ENCODE peak calls at places on chromosomes 4 and X, in nine cellular contexts. W, K, S, E, B, V, Z, Y and U are unnamed samples.

GRCh38 chr4:155597933-155598451 is 68.7 kb upstream of the GUCY1A1 start:
- DNase-seq in W (no peak), K (no peak), S (no peak), E (no peak), B (no peak), V (no peak), Z (no peak), Y (no peak), U (no peak)

GRCh38 chrX:40166582-40166981 is 68.8 kb upstream of the BCOR start:
- DNase-seq in W (no peak), K (no peak), S (no peak), E (no peak), B (no peak), V (no peak), Z (no peak), Y (no peak), U (no peak)

GRCh38 chrX:40176256-40176978 is 78.7 kb upstream of the BCOR start:
- DNase-seq in W (peak), K (peak), S (peak), E (peak), B (no peak), V (peak), Z (peak), Y (no peak), U (no peak)

GRCh38 chr4:110165382-110166285 is 32.8 kb downstream of the ELOVL6 start:
- DNase-seq in W (no peak), K (no peak), S (no peak), E (no peak), B (peak), V (peak), Z (peak), Y (peak), U (peak)

GRCh38 chrX:136258951-136259350 is 7.8 kb upstream of the MAP7D3 start:
- DNase-seq in W (no peak), K (no peak), S (no peak), E (no peak), B (no peak), V (no peak), Z (no peak), Y (no peak), U (no peak)

GRCh38 chr4:169677150-169677732 is 56.9 kb downstream of the CLCN3 start:
- DNase-seq in W (no peak), K (no peak), S (no peak), E (no peak), B (no peak), V (no peak), Z (no peak), Y (no peak), U (no peak)

GRCh38 chrX:147853701-147854100 is 58.0 kb upstream of the FMR1 start:
- DNase-seq in W (no peak), K (no peak), S (no peak), E (peak), B (no peak), V (no peak), Z (no peak), Y (no peak), U (no peak)

GRCh38 chr4:155759372-155760252 is 791 bp downstream of the GUCY1B1 start:
- DNase-seq in W (no peak), K (no peak), S (peak), E (peak), B (no peak), V (no peak), Z (peak), Y (no peak), U (no peak)

GRCh38 chr4:5710962-5711478 is at the start of gene EVC:
- DNase-seq in W (no peak), K (no peak), S (peak), E (peak), B (peak), V (no peak), Z (no peak), Y (no peak), U (no peak)

GRCh38 chrX:33923262-33923661 is 208.9 kb downstream of the FAM47A start:
- DNase-seq in W (no peak), K (no peak), S (no peak), E (no peak), B (no peak), V (no peak), Z (no peak), Y (no peak), U (no peak)

GRCh38 chrX:105263171-105263570 is 42.7 kb upstream of the TEX13A start:
- DNase-seq in W (no peak), K (no peak), S (no peak), E (no peak), B (no peak), V (no peak), Z (no peak), Y (no peak), U (no peak)

GRCh38 chrX:150546711-150547153 is 21.7 kb upstream of the MTM1 start:
- DNase-seq in W (no peak), K (no peak), S (no peak), E (no peak), B (no peak), V (peak), Z (no peak), Y (no peak), U (no peak)

GRCh38 chr4:20684852-20685763 is 15.2 kb upstream of the PACRGL start:
- DNase-seq in W (no peak), K (no peak), S (no peak), E (no peak), B (no peak), V (peak), Z (peak), Y (no peak), U (no peak)

GRCh38 chrX:78886550-78886949 is 58.6 kb upstream of the P2RY10 start:
- DNase-seq in W (no peak), K (peak), S (no peak), E (no peak), B (peak), V (peak), Z (peak), Y (no peak), U (no peak)

GRCh38 chrX:154321624-154322023 is 26.0 kb downstream of the TKTL1 start:
- DNase-seq in W (no peak), K (no peak), S (no peak), E (no peak), B (no peak), V (no peak), Z (no peak), Y (no peak), U (no peak)

GRCh38 chrX:110734894-110735541 is 60.6 kb downstream of the CHRDL1 start:
- DNase-seq in W (no peak), K (no peak), S (no peak), E (no peak), B (peak), V (no peak), Z (no peak), Y (no peak), U (no peak)

GRCh38 chr4:149972407-149972806 is 105.8 kb upstream of the DCLK2 start:
- DNase-seq in W (no peak), K (no peak), S (no peak), E (no peak), B (no peak), V (no peak), Z (no peak), Y (no peak), U (no peak)

GRCh38 chr4:132333723-132334045 is 815.4 kb upstream of the PCDH10 start:
- DNase-seq in W (no peak), K (no peak), S (no peak), E (no peak), B (no peak), V (no peak), Z (no peak), Y (no peak), U (no peak)

GRCh38 chrX:69010339-69010738 is 154.9 kb downstream of the PJA1 start:
- DNase-seq in W (no peak), K (no peak), S (no peak), E (no peak), B (no peak), V (no peak), Z (no peak), Y (no peak), U (no peak)

GRCh38 chr4:73451404-73451803 is 15.4 kb downstream of the AFP start:
- DNase-seq in W (no peak), K (no peak), S (no peak), E (no peak), B (no peak), V (no peak), Z (no peak), Y (no peak), U (no peak)

GRCh38 chr4:151675366-151676060 is 85.3 kb downstream of the GATB start:
- DNase-seq in W (no peak), K (no peak), S (no peak), E (no peak), B (no peak), V (no peak), Z (no peak), Y (no peak), U (no peak)

GRCh38 chrX:106912864-106913263 is 7.3 kb upstream of the CLDN2 start:
- DNase-seq in W (no peak), K (no peak), S (no peak), E (no peak), B (no peak), V (no peak), Z (no peak), Y (no peak), U (no peak)

GRCh38 chrX:9902651-9903050 is 64.5 kb upstream of the CLDN34 start:
- DNase-seq in W (no peak), K (no peak), S (no peak), E (no peak), B (peak), V (no peak), Z (no peak), Y (no peak), U (no peak)

GRCh38 chrX:1412551-1413161 is 20.7 kb upstream of the SLC25A6 start:
- DNase-seq in W (no peak), K (no peak), S (peak), E (no peak), B (no peak), V (no peak), Z (no peak), Y (no peak), U (no peak)

GRCh38 chr4:164731827-164732474 is 22.0 kb upstream of the SMIM31 start:
- DNase-seq in W (peak), K (peak), S (no peak), E (peak), B (peak), V (peak), Z (peak), Y (no peak), U (peak)

GRCh38 chr4:99722006-99722405 is 64.4 kb upstream of the C4orf54 start:
- DNase-seq in W (no peak), K (no peak), S (no peak), E (no peak), B (no peak), V (no peak), Z (no peak), Y (no peak), U (no peak)

GRCh38 chrX:155819966-155820491 is 61.1 kb upstream of the VAMP7 start:
- DNase-seq in W (peak), K (peak), S (peak), E (peak), B (peak), V (peak), Z (peak), Y (peak), U (no peak)

GRCh38 chr4:44927361-44928061 is 201.2 kb upstream of the GNPDA2 start:
- DNase-seq in W (peak), K (peak), S (no peak), E (no peak), B (peak), V (peak), Z (peak), Y (no peak), U (no peak)

GRCh38 chr4:158006973-158007372 is 165.9 kb downstream of the GASK1B start:
- DNase-seq in W (no peak), K (no peak), S (no peak), E (no peak), B (no peak), V (no peak), Z (no peak), Y (no peak), U (no peak)

GRCh38 chr4:64582492-64582891 is 173.2 kb upstream of the TECRL start:
- DNase-seq in W (no peak), K (no peak), S (no peak), E (no peak), B (no peak), V (no peak), Z (no peak), Y (no peak), U (no peak)

GRCh38 chrX:69287025-69287540 is 121.8 kb upstream of the PJA1 start:
- DNase-seq in W (no peak), K (no peak), S (no peak), E (no peak), B (no peak), V (no peak), Z (no peak), Y (no peak), U (no peak)

GRCh38 chr4:181138116-181138515 is 1105.1 kb upstream of the TENM3 start:
- DNase-seq in W (no peak), K (no peak), S (no peak), E (no peak), B (no peak), V (no peak), Z (no peak), Y (no peak), U (no peak)